ENCODE peak calls at places on chromosomes 6 and 20, in five cellular contexts. Z is prostate gland, A is PC-3, C is cardiac muscle cell, J is lower lobe of right lung. T is an unnamed sample.
A peak's percentile ranks its signal among the peaks of the same experiment; 100 is the strongest.

GRCh38 chr20:14384411-14384810 is 47.0 kb upstream of the FLRT3 start:
- DNase-seq in Z (no peak), A (peak; percentile 51), C (no peak), J (no peak), T (no peak)

GRCh38 chr6:128284128-128284527 is 236.3 kb downstream of the PTPRK start:
- DNase-seq in Z (no peak), A (no peak), C (no peak), J (no peak), T (no peak)

GRCh38 chr6:109381007-109381746 is 1.1 kb downstream of the CD164 start:
- DNase-seq in Z (no peak), A (peak; percentile 20), C (peak; percentile 4), J (no peak), T (peak; percentile 49)

GRCh38 chr6:159788757-159789376 is 535 bp downstream of the TCP1 start:
- DNase-seq in Z (peak; percentile 37), A (peak; percentile 10), C (peak; percentile 79), J (peak; percentile 63), T (peak; percentile 44)

GRCh38 chr6:165117121-165117520 is 192.3 kb downstream of the C6orf118 start:
- DNase-seq in Z (no peak), A (no peak), C (no peak), J (no peak), T (peak; percentile 72)

GRCh38 chr6:157715766-157716171 is 107.3 kb upstream of the SNX9 start:
- DNase-seq in Z (no peak), A (no peak), C (no peak), J (no peak), T (peak; percentile 99)

GRCh38 chr6:33160728-33161323 is 31.4 kb downstream of the COL11A2 start:
- DNase-seq in Z (peak; percentile 84), A (peak; percentile 89), C (no peak), J (peak; percentile 74), T (peak; percentile 96)

GRCh38 chr6:160374836-160375560 is 26.8 kb downstream of the SLC22A3 start:
- DNase-seq in Z (peak; percentile 43), A (no peak), C (no peak), J (no peak), T (no peak)

GRCh38 chr6:3915076-3915791 is 66.1 kb downstream of the FAM50B start:
- DNase-seq in Z (no peak), A (no peak), C (no peak), J (no peak), T (no peak)

GRCh38 chr6:83952830-83953229 is 80.7 kb upstream of the MRAP2 start:
- DNase-seq in Z (no peak), A (no peak), C (no peak), J (no peak), T (no peak)

GRCh38 chr20:36197271-36197670 is 39.0 kb upstream of the AAR2 start:
- DNase-seq in Z (no peak), A (peak; percentile 10), C (no peak), J (no peak), T (no peak)

GRCh38 chr6:142313284-142313683 is 11.5 kb downstream of the ADGRG6 start:
- DNase-seq in Z (no peak), A (no peak), C (no peak), J (no peak), T (peak; percentile 76)

GRCh38 chr20:43265449-43265848 is 75.7 kb upstream of the PTPRT start:
- DNase-seq in Z (no peak), A (no peak), C (no peak), J (no peak), T (no peak)

GRCh38 chr6:79170915-79171314 is 63.6 kb downstream of the HMGN3 start:
- DNase-seq in Z (peak; percentile 24), A (peak; percentile 76), C (no peak), J (no peak), T (no peak)

GRCh38 chr6:50128420-50129005 is 78.8 kb upstream of the DEFB112 start:
- DNase-seq in Z (no peak), A (peak; percentile 49), C (peak; percentile 40), J (no peak), T (peak; percentile 30)

GRCh38 chr20:6956056-6956455 is 188.6 kb downstream of the BMP2 start:
- DNase-seq in Z (no peak), A (no peak), C (no peak), J (no peak), T (no peak)

GRCh38 chr6:165834613-165835259 is 171.7 kb upstream of the PDE10A start:
- DNase-seq in Z (peak; percentile 97), A (peak; percentile 49), C (no peak), J (peak; percentile 91), T (no peak)

GRCh38 chr6:91387290-91388062 is 800.6 kb upstream of the MAP3K7 start:
- DNase-seq in Z (no peak), A (no peak), C (no peak), J (no peak), T (no peak)

GRCh38 chr6:90458353-90459224 is 128.3 kb downstream of the MAP3K7 start:
- DNase-seq in Z (no peak), A (no peak), C (no peak), J (no peak), T (no peak)

GRCh38 chr20:8361008-8361652 is 229.1 kb downstream of the PLCB1 start:
- DNase-seq in Z (no peak), A (no peak), C (no peak), J (no peak), T (peak; percentile 45)

GRCh38 chr6:128567029-128567428 is 46.6 kb upstream of the PTPRK start:
- DNase-seq in Z (no peak), A (peak; percentile 82), C (no peak), J (no peak), T (peak; percentile 49)

GRCh38 chr6:99344289-99344688 is 5.2 kb downstream of the FAXC start:
- DNase-seq in Z (no peak), A (peak; percentile 62), C (no peak), J (no peak), T (peak; percentile 5)

GRCh38 chr20:2402271-2402980 is 21.7 kb downstream of the TGM6 start:
- DNase-seq in Z (no peak), A (peak; percentile 66), C (peak; percentile 30), J (no peak), T (peak; percentile 71)
- TF ChIP-seq CTCF in Z (no peak), A (peak; percentile 74), C (peak; percentile 40), J (no peak), T (peak; percentile 65)

DNA sequence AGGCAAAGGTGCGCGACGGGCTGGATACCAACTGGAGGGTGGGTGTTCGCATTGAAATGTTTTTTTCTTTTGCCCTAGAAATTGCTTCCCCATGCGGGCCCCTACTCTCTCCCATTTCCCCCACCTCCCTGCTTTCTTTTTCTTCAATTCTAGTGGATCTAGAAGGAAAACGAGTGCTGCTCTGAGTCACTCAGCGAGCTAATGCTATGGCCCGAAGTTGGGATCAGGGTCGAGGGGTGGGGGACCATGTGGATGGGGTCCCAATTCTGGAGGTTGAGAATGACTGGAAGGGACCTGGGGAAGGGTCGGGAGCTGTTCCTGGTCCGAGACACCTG is 71.5 kb downstream of the SOX4 start:
- DNase-seq in Z (no peak), A (no peak), C (no peak), J (no peak), T (no peak)
- H3K4me3 ChIP-seq in Z (peak overlapping the region; percentile 37), A (no peak overlapping the region), C (peak overlapping the region; percentile 39), J (peak overlapping the region; percentile 59), T (peak overlapping the region; percentile 49)

DNA sequence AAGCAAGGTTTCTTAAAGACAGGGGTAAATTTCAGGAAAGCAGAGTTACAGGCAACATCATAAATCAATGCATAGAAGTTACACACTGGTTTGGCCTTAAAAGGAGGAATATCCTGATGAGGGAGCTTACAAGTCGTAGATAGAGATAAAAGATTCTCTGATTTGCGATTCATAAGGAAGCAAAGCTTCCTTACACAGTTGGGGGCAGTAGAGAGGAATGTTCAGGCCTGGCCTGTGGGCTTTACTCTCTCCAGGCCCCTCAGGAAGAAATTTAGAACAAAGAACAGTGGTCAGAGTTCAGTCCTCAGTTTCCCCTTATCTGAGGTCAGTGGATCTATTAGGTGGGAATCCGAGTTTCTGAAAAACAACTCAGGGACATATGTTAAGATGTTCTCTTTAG is 19.3 kb downstream of the HLA-C start:
- DNase-seq in Z (no peak), A (no peak), C (no peak), J (no peak), T (no peak)
- TF ChIP-seq CTCF in Z (no peak), A (no peak), C (no peak), J (no peak), T (no peak)

DNA sequence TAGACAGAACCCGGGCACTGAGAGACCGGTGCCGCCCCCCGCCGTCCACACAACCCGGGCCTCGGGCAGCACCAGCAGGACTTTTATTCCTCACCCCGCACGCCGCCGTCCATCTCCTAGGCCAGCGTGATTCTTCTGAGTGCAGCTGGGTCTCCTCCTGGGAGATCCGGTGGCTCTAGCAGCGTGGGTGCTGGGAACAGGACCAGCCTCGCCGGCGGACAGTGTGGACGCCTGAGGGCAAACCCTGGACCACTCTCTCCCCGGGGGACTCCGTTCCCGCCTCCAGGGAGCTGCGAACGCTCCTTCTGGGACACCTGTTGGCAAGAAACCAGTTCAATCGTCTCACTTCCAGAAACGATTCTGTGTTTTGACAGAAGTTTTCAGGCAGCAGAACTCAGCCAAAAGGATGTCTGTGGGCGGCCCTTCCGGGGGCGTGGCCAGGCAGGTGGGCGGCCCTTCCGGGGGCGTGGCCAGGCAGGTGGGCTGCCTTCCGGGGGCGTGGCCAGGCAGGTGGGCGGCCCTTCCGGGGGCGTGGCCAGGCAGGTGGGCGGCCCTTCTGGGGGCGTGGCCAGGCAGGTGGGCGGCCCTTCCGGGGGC is 130.7 kb downstream of the DLL1 start:
- DNase-seq in Z (no peak), A (no peak), C (no peak), J (peak; percentile 42), T (no peak)
- H3K4me3 ChIP-seq in Z (no peak overlapping the region), A (no peak overlapping the region), C (no peak overlapping the region), J (no peak overlapping the region), T (no peak overlapping the region)

DNA sequence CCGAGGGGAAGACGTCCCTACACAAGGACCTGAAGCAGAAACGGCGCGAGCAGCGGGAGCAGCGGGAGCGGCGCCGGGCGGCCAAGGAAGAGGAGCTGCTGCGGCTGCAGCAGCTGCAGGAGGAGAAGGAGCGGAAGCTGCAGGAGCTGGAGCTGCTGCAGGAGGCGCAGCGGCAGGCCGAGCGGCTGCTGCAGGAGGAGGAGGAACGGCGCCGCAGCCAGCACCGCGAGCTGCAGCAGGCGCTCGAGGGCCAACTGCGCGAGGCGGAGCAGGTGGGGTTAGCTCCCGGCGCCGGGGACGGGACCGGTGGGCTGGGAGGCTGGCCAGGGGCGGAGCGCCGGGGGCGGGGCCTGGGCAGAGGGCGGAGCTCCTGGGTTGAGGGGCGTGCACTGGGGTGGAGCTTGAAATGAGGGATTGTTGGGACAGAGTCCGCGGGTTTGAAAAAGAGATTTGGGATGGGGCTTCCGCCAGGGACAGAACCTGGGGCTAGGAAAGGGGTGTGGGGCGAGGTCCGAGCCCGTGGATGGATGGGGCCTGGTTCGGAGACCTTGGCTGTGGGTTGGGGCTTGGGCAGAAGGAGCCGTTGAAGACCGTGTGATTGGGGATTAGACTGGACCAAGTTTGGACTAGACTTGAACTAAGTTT is 20.7 kb downstream of the DEF6 start:
- DNase-seq in Z (peak; percentile 71), A (peak; percentile 88), C (peak; percentile 93), J (peak; percentile 77), T (peak; percentile 49)
- TF ChIP-seq CTCF in Z (peak; percentile 17), A (no peak), C (no peak), J (no peak), T (peak; percentile 11)